ENCODE peak calls at places on chromosomes 13 and 19, in four cellular contexts. C is HFF-Myc; U is activated naive CD8-positive, alpha-beta T cell treated with anti-CD3 and anti-CD28 coated beads for 36 hours; T is activated CD4-positive, alpha-beta T cell treated with anti-CD3 and anti-CD28 coated beads, Interleukin-2, amount 10 ng/mL, durations not matched to agents 7 days and 5 days. D is an unnamed sample.

GRCh38 chr19:2189880-2190279 is 26.1 kb downstream of the DOT1L start:
- DNase-seq in T (no peak), C (no peak), U (no peak), D (no peak)

GRCh38 chr19:35265126-35265995 is 3.4 kb upstream of the USF2 start:
- DNase-seq in U (no peak), T (no peak), C (no peak), D (peak)

GRCh38 chr19:46787331-46788100 is 878 bp downstream of the SLC1A5 start:
- DNase-seq in T (peak), C (no peak), U (peak), D (peak)

GRCh38 chr13:45209229-45209628 is 8.4 kb upstream of the KCTD4 start:
- DNase-seq in T (no peak), U (no peak), C (no peak), D (no peak)

GRCh38 chr13:66532146-66532545 is 698.0 kb downstream of the PCDH9 start:
- DNase-seq in C (peak), T (no peak), U (no peak), D (no peak)

GRCh38 chr13:110455941-110456340 is 105.6 kb downstream of the RAB20 start:
- DNase-seq in T (peak), U (peak), C (no peak), D (peak)

GRCh38 chr19:41926028-41926860 is 2.0 kb downstream of the ERFL start:
- DNase-seq in U (no peak), T (no peak), C (no peak), D (no peak)

GRCh38 chr19:3028305-3029069 is 593 bp downstream of the TLE2 start:
- DNase-seq in T (no peak), C (no peak), U (no peak), D (no peak)

GRCh38 chr13:93145199-93145598 is 81.4 kb upstream of the GPC6 start:
- DNase-seq in T (no peak), C (no peak), U (no peak), D (no peak)

GRCh38 chr19:1400281-1401137 is 833 bp downstream of the GAMT start:
- DNase-seq in C (no peak), U (no peak), T (no peak), D (no peak)